ENCODE peak calls at places on chromosomes 13 and 19, in five cellular contexts. One of them, this sample, is unnamed.

GRCh38 chr19:55488986-55489710 is 912 bp downstream of the SSC5D start:
- DNase-seq in heart right ventricle: no peak
- DNase-seq in GM12865: no peak
- DNase-seq in stomach: no peak
- DNase-seq in body of pancreas: no peak
- DNase-seq in this sample: peak

GRCh38 chr13:95585867-95586266 is 33.3 kb downstream of the CLDN10 start:
- DNase-seq in heart right ventricle: no peak
- DNase-seq in GM12865: no peak
- DNase-seq in body of pancreas: no peak
- DNase-seq in stomach: no peak
- DNase-seq in this sample: no peak

GRCh38 chr13:26529441-26529840 is 28.0 kb upstream of the WASF3 start:
- DNase-seq in heart right ventricle: peak
- DNase-seq in body of pancreas: peak
- DNase-seq in GM12865: peak
- DNase-seq in stomach: peak
- DNase-seq in this sample: peak

GRCh38 chr19:29880498-29881081 is 61.4 kb upstream of the URI1 start:
- DNase-seq in GM12865: no peak
- DNase-seq in stomach: no peak
- DNase-seq in heart right ventricle: no peak
- DNase-seq in body of pancreas: no peak
- DNase-seq in this sample: no peak

GRCh38 chr13:107649071-107649470 is 566.3 kb downstream of the LIG4 start:
- DNase-seq in GM12865: no peak
- DNase-seq in body of pancreas: no peak
- DNase-seq in stomach: no peak
- DNase-seq in heart right ventricle: no peak
- DNase-seq in this sample: no peak

GRCh38 chr19:38717051-38717450 is 27.2 kb downstream of the CAPN12 start:
- DNase-seq in body of pancreas: no peak
- DNase-seq in heart right ventricle: no peak
- DNase-seq in stomach: no peak
- DNase-seq in GM12865: no peak
- DNase-seq in this sample: no peak

GRCh38 chr13:100565291-100565690 is 23.3 kb downstream of the GGACT start:
- DNase-seq in stomach: no peak
- DNase-seq in body of pancreas: no peak
- DNase-seq in GM12865: peak
- DNase-seq in heart right ventricle: no peak
- DNase-seq in this sample: no peak

GRCh38 chr19:50205681-50206138 is 2.3 kb downstream of the MYH14 start:
- DNase-seq in body of pancreas: peak
- DNase-seq in stomach: peak
- DNase-seq in heart right ventricle: no peak
- DNase-seq in GM12865: no peak
- DNase-seq in this sample: no peak

GRCh38 chr19:1411255-1412191 is 4.1 kb downstream of the DAZAP1 start:
- DNase-seq in body of pancreas: peak
- DNase-seq in heart right ventricle: peak
- DNase-seq in stomach: no peak
- DNase-seq in GM12865: no peak
- DNase-seq in this sample: no peak

GRCh38 chr13:77909827-77910226 is 8.8 kb downstream of the EDNRB start:
- DNase-seq in heart right ventricle: no peak
- DNase-seq in stomach: no peak
- DNase-seq in GM12865: no peak
- DNase-seq in body of pancreas: no peak
- DNase-seq in this sample: no peak

GRCh38 chr13:27481766-27482165 is 31.4 kb upstream of the MTIF3 start:
- DNase-seq in heart right ventricle: no peak
- DNase-seq in stomach: peak
- DNase-seq in body of pancreas: peak
- DNase-seq in GM12865: peak
- DNase-seq in this sample: peak

GRCh38 chr13:34967851-34968562 is 25.9 kb downstream of the NBEA start:
- DNase-seq in body of pancreas: no peak
- DNase-seq in heart right ventricle: no peak
- DNase-seq in stomach: no peak
- DNase-seq in GM12865: no peak
- DNase-seq in this sample: no peak

GRCh38 chr19:1752757-1753728 is at the start of gene ONECUT3:
- DNase-seq in stomach: peak
- DNase-seq in GM12865: no peak
- DNase-seq in heart right ventricle: no peak
- DNase-seq in body of pancreas: no peak
- DNase-seq in this sample: no peak

GRCh38 chr13:30845297-30846214 is 60.5 kb upstream of the MEDAG start:
- DNase-seq in GM12865: peak
- DNase-seq in stomach: no peak
- DNase-seq in body of pancreas: no peak
- DNase-seq in heart right ventricle: no peak
- DNase-seq in this sample: no peak

GRCh38 chr19:16040642-16041041 is 35.7 kb upstream of the TPM4 start:
- DNase-seq in GM12865: no peak
- DNase-seq in stomach: no peak
- DNase-seq in heart right ventricle: no peak
- DNase-seq in body of pancreas: no peak
- DNase-seq in this sample: no peak

GRCh38 chr13:79287994-79288795 is 117.9 kb downstream of the RBM26 start:
- DNase-seq in GM12865: no peak
- DNase-seq in body of pancreas: no peak
- DNase-seq in stomach: no peak
- DNase-seq in heart right ventricle: no peak
- DNase-seq in this sample: no peak

GRCh38 chr13:91729859-91730258 is 331.4 kb downstream of the GPC5 start:
- DNase-seq in GM12865: no peak
- DNase-seq in stomach: no peak
- DNase-seq in heart right ventricle: no peak
- DNase-seq in body of pancreas: no peak
- DNase-seq in this sample: no peak

GRCh38 chr19:8265872-8266271 is 42.3 kb downstream of the CD320 start:
- DNase-seq in GM12865: no peak
- DNase-seq in body of pancreas: no peak
- DNase-seq in heart right ventricle: no peak
- DNase-seq in stomach: no peak
- DNase-seq in this sample: no peak

GRCh38 chr19:54517483-54517882 is 14.9 kb downstream of the LAIR2 start:
- DNase-seq in heart right ventricle: peak
- DNase-seq in GM12865: peak
- DNase-seq in stomach: peak
- DNase-seq in body of pancreas: peak
- DNase-seq in this sample: no peak

GRCh38 chr19:39166571-39167391 is 30.0 kb upstream of the NCCRP1 start:
- DNase-seq in body of pancreas: peak
- DNase-seq in heart right ventricle: peak
- DNase-seq in stomach: peak
- DNase-seq in GM12865: no peak
- DNase-seq in this sample: peak

GRCh38 chr13:24068472-24068871 is 92.0 kb upstream of the SPATA13 start:
- DNase-seq in body of pancreas: no peak
- DNase-seq in stomach: no peak
- DNase-seq in GM12865: no peak
- DNase-seq in heart right ventricle: no peak
- DNase-seq in this sample: no peak

GRCh38 chr13:75841905-75842304 is 205.8 kb downstream of the LMO7 start:
- DNase-seq in GM12865: no peak
- DNase-seq in stomach: no peak
- DNase-seq in heart right ventricle: no peak
- DNase-seq in body of pancreas: no peak
- DNase-seq in this sample: no peak

GRCh38 chr19:47379398-47379938 is 30.4 kb downstream of the DHX34 start:
- DNase-seq in heart right ventricle: no peak
- DNase-seq in stomach: no peak
- DNase-seq in GM12865: no peak
- DNase-seq in body of pancreas: no peak
- DNase-seq in this sample: no peak

GRCh38 chr13:25242956-25243355 is 44.3 kb downstream of the MTMR6 start:
- DNase-seq in GM12865: no peak
- DNase-seq in body of pancreas: no peak
- DNase-seq in stomach: no peak
- DNase-seq in heart right ventricle: no peak
- DNase-seq in this sample: no peak
- H3K4me3 ChIP-seq in GM12865: no peak
- H3K4me3 ChIP-seq in body of pancreas: no peak
- H3K4me3 ChIP-seq in stomach: no peak
- H3K4me3 ChIP-seq in heart right ventricle: no peak
- H3K4me3 ChIP-seq in this sample: no peak

GRCh38 chr19:40251244-40251643 is 24.8 kb upstream of the CCNP start:
- DNase-seq in GM12865: no peak
- DNase-seq in heart right ventricle: no peak
- DNase-seq in body of pancreas: no peak
- DNase-seq in stomach: no peak
- DNase-seq in this sample: no peak
- TF ChIP-seq CTCF in GM12865: no peak
- TF ChIP-seq CTCF in heart right ventricle: no peak
- TF ChIP-seq CTCF in body of pancreas: no peak
- TF ChIP-seq CTCF in stomach: no peak
- TF ChIP-seq CTCF in this sample: no peak

DNA sequence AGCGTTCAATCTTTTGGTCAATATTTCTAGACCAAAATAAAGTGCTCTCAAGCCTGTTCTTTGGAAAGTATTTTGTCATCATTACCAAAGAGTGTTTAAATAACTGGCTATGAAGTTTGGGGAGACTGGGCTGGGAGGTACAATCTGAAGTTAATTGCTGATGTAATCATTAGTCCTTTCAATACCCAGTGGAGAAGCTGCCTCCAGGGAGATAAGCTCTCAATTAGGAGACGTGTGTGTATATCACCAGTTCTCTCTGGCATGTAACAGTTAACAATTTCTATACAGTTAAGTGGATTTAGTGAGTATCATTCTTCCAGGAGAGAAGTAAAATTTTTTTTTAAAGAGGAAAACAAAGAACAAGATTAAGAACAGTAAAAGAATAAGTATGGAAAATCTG is 1.4 kb downstream of the COL4A1 start:
- DNase-seq in stomach: no peak
- DNase-seq in heart right ventricle: no peak
- DNase-seq in GM12865: no peak
- DNase-seq in body of pancreas: no peak
- DNase-seq in this sample: no peak
- H3K4me3 ChIP-seq in stomach: peak
- H3K4me3 ChIP-seq in heart right ventricle: peak
- H3K4me3 ChIP-seq in GM12865: no peak
- H3K4me3 ChIP-seq in body of pancreas: no peak
- H3K4me3 ChIP-seq in this sample: no peak

DNA sequence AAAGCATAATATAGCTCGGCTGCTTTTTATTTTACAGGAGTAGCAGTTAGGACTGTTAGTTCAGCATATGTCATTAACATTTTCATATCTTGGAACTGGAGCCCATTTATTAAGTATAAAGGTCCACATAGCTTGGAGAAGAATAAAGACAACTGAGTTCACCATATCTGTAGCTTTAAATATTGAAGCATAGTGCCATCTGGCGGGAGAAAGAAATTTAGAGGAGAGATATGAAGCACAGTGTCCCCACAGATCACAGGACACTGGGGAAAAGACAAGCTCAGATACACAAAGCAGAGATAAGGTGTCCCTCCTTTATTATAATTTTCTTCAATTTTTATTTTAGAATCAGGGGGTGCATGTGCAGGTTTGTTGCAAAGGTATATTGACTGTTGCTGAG is 104.7 kb upstream of the FREM2 start:
- DNase-seq in stomach: no peak
- DNase-seq in heart right ventricle: peak
- DNase-seq in body of pancreas: peak
- DNase-seq in GM12865: peak
- DNase-seq in this sample: peak
- TF ChIP-seq CTCF in stomach: no peak
- TF ChIP-seq CTCF in heart right ventricle: peak
- TF ChIP-seq CTCF in body of pancreas: peak
- TF ChIP-seq CTCF in GM12865: peak
- TF ChIP-seq CTCF in this sample: no peak

This sample was measured in WERI-Rb-1.